ENCODE peak calls at places on chromosomes 7 and 10, in five cellular contexts. X is PC-9, H is ovary, B is H9, K is IMR-90. W is an unnamed sample.

GRCh38 chr7:55970561-55970960 is 6.2 kb downstream of the NIPSNAP2 start:
- DNase-seq in K (no peak), H (no peak), X (no peak), B (no peak), W (no peak)

GRCh38 chr7:754531-755420 is 27.7 kb upstream of the PRKAR1B start:
- DNase-seq in B (no peak), H (peak; percentile 22), X (no peak), K (no peak), W (no peak)

GRCh38 chr10:28728396-28728795 is 51.1 kb downstream of the BAMBI start:
- DNase-seq in H (no peak), X (peak; percentile 60), B (no peak), K (no peak), W (no peak)

GRCh38 chr7:155352753-155353115 is 55.1 kb downstream of the INSIG1 start:
- DNase-seq in B (no peak), K (no peak), H (no peak), X (no peak), W (no peak)

GRCh38 chr7:120841608-120842007 is 16.3 kb downstream of the TSPAN12 start:
- DNase-seq in H (no peak), K (no peak), X (no peak), B (no peak), W (no peak)

GRCh38 chr7:97733276-97734206 is 1.7 kb downstream of the TAC1 start:
- DNase-seq in K (no peak), B (peak; percentile 64), H (no peak), X (no peak), W (peak; percentile 55)

GRCh38 chr7:130090745-130091532 is 20.6 kb downstream of the KLHDC10 start:
- DNase-seq in H (no peak), K (no peak), B (no peak), X (no peak), W (no peak)

GRCh38 chr10:12348341-12348869 is 942 bp upstream of the CAMK1D start:
- DNase-seq in K (no peak), X (no peak), B (no peak), H (no peak), W (peak; percentile 67)

GRCh38 chr7:24877790-24878311 is 102.1 kb downstream of the OSBPL3 start:
- DNase-seq in K (peak; percentile 42), H (no peak), X (no peak), B (no peak), W (no peak)

GRCh38 chr7:12422449-12423320 is 19.0 kb upstream of the VWDE start:
- DNase-seq in H (no peak), X (peak; percentile 66), B (no peak), K (peak; percentile 36), W (no peak)

GRCh38 chr10:91043173-91043910 is 122.5 kb upstream of the ANKRD1 start:
- DNase-seq in B (no peak), K (peak; percentile 16), H (no peak), X (no peak), W (no peak)

GRCh38 chr10:103592186-103593021 is 98.9 kb downstream of the NEURL1 start:
- DNase-seq in K (peak; percentile 38), H (no peak), X (no peak), B (peak; percentile 77), W (peak; percentile 55)

GRCh38 chr7:131546583-131547111 is 9.8 kb downstream of the PODXL start:
- DNase-seq in H (no peak), K (no peak), X (peak; percentile 48), B (peak; percentile 95), W (no peak)

GRCh38 chr7:100483728-100484635 is at the start of gene NYAP1:
- DNase-seq in X (no peak), B (peak; percentile 79), H (peak; percentile 80), K (peak; percentile 27), W (peak; percentile 53)

GRCh38 chr7:142024547-142024946 is 28.9 kb downstream of the MGAM start:
- DNase-seq in B (no peak), X (peak; percentile 66), H (no peak), K (no peak), W (no peak)

GRCh38 chr7:43450894-43451293 is 132.0 kb upstream of the STK17A start:
- DNase-seq in K (no peak), X (no peak), H (no peak), B (no peak), W (no peak)

GRCh38 chr7:124764847-124765400 is 668 bp downstream of the GPR37 start:
- DNase-seq in X (no peak), H (no peak), B (peak; percentile 49), K (peak; percentile 5), W (peak; percentile 80)

GRCh38 chr7:146554568-146554967 is 438.0 kb downstream of the CNTNAP2 start:
- DNase-seq in X (no peak), H (no peak), B (no peak), K (no peak), W (no peak)

GRCh38 chr10:115093776-115094361 is 704 bp downstream of the ATRNL1 start:
- DNase-seq in K (no peak), B (peak; percentile 70), H (peak; percentile 64), X (no peak), W (peak; percentile 38)

GRCh38 chr7:80916770-80917681 is 1.8 kb downstream of the SEMA3C start:
- DNase-seq in X (peak; percentile 46), B (no peak), K (peak; percentile 89), H (no peak), W (no peak)

GRCh38 chr10:61752111-61753011 is 89.6 kb downstream of the CABCOCO1 start:
- DNase-seq in X (peak; percentile 78), B (no peak), H (no peak), K (peak; percentile 51), W (no peak)

GRCh38 chr7:14332155-14332554 is 342.7 kb upstream of the ETV1 start:
- DNase-seq in K (peak; percentile 10), X (no peak), H (no peak), B (no peak), W (peak; percentile 23)

GRCh38 chr7:37853468-37853867 is 5.1 kb downstream of the NME8 start:
- DNase-seq in B (no peak), X (peak; percentile 40), K (no peak), H (no peak), W (no peak)

GRCh38 chr7:90412458-90413184 is 9.4 kb downstream of the CLDN12 start:
- DNase-seq in B (peak; percentile 54), K (no peak), X (no peak), H (no peak), W (peak; percentile 45)

GRCh38 chr10:26534384-26534783 is 96.2 kb downstream of the APBB1IP start:
- DNase-seq in X (no peak), H (no peak), B (peak; percentile 83), K (no peak), W (no peak)
- TF ChIP-seq CTCF in X (no peak), H (no peak), B (peak; percentile 75), K (no peak), W (no peak)

DNA sequence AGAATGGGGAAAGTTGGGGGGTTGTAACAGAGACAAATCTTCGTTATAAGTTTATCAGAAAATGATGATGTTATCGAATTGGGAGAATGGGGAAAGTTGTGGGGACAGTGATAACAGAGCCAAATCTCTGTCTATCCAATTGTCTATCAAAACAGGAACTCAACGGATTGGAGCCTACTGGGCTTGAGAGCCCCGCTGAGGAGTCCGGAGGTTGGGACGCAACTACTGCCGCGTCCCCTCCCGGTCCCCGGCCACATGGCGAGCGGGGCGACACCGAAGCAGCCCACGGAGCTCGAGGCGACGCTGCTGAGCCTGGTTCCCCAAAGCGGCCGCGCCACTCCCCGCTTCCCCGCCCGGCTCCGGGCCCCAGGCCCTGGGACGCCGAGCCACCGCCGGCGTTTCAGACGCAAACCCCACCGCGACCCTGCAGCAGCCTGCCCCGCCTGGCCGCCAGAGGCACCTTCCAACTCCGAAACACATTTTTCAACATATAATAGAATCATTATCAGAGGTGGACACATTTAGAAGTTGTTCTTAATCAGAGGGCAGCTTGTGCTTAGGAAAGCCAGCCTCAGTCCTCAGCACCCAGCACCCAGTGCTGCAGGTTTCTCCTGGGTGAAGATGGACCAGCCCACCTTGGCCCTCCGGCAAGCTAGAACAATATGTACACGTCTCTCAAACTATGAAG is 13.8 kb upstream of the RALA start:
- DNase-seq in K (no peak), H (no peak), B (peak; percentile 54), X (no peak), W (peak; percentile 63)
- TF ChIP-seq CTCF in K (no peak), H (no peak), B (peak; percentile 50), X (no peak), W (no peak)

DNA sequence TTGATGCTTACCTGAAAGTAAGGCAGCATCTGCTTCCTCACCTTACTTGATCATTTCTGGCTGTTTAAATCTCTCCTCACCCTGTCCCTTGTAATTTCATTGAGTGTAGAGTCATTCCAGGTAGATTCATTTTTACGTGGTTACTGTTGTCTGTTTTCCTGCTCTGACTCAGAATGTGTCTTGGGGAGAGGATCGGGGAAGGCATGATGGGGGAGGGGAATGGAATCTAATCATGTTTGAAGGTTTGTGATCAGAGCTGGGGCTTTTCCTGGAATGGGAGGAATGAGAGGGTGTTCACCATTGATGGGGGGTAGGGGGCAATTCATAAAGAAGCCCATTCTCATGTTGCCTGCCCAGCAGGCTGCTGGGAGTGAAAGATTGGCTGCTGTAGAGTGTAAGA is 18.7 kb downstream of the SEC24C start:
- DNase-seq in K (peak; percentile 53), H (no peak), X (peak; percentile 58), B (no peak), W (no peak)
- TF ChIP-seq CTCF in K (no peak), H (no peak), X (no peak), B (no peak), W (no peak)

DNA sequence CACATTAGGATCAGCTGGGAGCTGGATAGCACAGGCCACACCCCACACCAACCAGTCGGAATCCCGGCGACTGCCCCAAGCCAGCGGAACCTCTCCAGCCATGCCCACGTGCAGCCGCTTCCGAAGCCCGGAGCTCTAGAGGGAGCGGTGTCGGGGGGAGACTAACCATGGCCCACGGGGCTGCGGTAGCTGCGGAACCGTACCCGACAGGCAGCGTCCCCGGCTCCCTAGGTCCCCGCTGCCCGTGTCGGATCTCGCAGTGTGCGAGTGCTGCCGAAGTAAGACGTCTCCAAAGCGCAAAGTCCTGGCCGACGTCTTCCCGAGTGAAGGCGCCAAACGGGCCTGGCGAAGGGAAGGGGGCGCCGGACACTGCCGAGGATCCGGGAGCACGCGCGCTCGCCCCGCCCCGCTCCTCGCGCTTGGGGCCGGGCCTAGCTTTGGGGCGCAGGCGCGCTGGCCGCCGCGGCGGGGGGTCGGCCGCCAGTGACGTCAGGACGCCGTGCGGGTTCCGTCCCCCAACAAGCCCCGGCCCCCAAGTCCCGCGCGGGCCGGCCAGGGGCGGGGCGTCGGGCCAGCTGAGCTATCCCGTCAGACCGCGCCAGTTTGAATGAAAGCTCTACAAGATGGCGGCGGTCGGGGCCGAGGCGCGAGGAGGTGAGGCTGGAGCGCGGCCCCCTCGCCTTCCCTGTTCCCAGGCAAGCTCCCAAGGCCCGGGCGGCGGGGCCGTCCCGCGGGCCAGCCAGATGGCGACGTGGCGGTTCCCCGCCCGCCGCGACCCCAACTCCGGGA is at the start of gene SUV39H2:
- DNase-seq in B (peak; percentile 96), K (peak; percentile 91), X (peak; percentile 76), H (peak; percentile 96), W (peak; percentile 98)
- TF ChIP-seq CTCF in B (no peak), K (peak; percentile 1), X (no peak), H (no peak), W (no peak)

GRCh38 chr10:101260764-101261341 is 31.6 kb upstream of the LBX1 start:
- DNase-seq in X (no peak), H (no peak), K (no peak), B (peak; percentile 71), W (no peak)
- TF ChIP-seq CTCF in X (no peak), H (no peak), K (no peak), B (peak; percentile 9), W (no peak)

DNA sequence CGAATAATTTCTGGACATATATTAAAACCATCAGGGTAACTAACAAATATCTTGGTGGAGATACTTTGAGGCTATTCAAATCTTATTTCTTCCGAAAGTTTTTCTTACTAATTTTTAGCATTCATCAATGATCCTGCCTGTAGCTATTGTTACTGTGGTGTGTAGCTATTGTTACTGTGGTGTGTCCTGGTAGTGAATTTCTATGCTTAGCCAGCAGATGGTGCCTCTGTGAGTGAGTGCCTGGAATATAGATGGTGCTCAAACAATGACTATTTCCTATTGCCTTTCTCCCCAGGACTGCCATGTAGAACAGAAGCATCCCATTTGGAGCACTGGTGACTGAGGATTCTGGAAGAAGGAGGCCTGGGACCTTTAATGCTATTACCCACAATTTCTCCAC is 245.7 kb downstream of the CCSER2 start:
- DNase-seq in K (no peak), B (no peak), X (no peak), H (no peak), W (no peak)
- TF ChIP-seq CTCF in K (no peak), B (peak; percentile 56), X (peak; percentile 50), H (no peak), W (no peak)